ENCODE peak calls at places on chromosomes 7 and 10, in ten cellular contexts. One of them, this sample, is unnamed.

GRCh38 chr7:127844707-127845331 is 186.4 kb downstream of the LRRC4 start:
- DNase-seq in AG09309: no peak
- DNase-seq in NCI-H1092: peak
- DNase-seq in lung microvascular endothelial cell: peak
- DNase-seq in iPS DF 19.7: no peak
- DNase-seq in G401: peak
- DNase-seq in NCI-H460: no peak
- DNase-seq in AG04449: no peak
- DNase-seq in activated naive CD4-positive, alpha-beta T cell: no peak
- DNase-seq in progenitor cell of endocrine pancreas: no peak
- DNase-seq in this sample: no peak

GRCh38 chr10:58436071-58436470 is 50.9 kb downstream of the TFAM start:
- DNase-seq in G401: no peak
- DNase-seq in NCI-H1092: no peak
- DNase-seq in AG04449: no peak
- DNase-seq in lung microvascular endothelial cell: no peak
- DNase-seq in iPS DF 19.7: no peak
- DNase-seq in progenitor cell of endocrine pancreas: no peak
- DNase-seq in AG09309: no peak
- DNase-seq in NCI-H460: no peak
- DNase-seq in activated naive CD4-positive, alpha-beta T cell: no peak
- DNase-seq in this sample: no peak

GRCh38 chr10:3129581-3130340 is 42.8 kb downstream of the PITRM1 start:
- DNase-seq in AG09309: no peak
- DNase-seq in progenitor cell of endocrine pancreas: no peak
- DNase-seq in NCI-H1092: no peak
- DNase-seq in G401: no peak
- DNase-seq in AG04449: no peak
- DNase-seq in lung microvascular endothelial cell: no peak
- DNase-seq in iPS DF 19.7: no peak
- DNase-seq in activated naive CD4-positive, alpha-beta T cell: no peak
- DNase-seq in NCI-H460: no peak
- DNase-seq in this sample: no peak

GRCh38 chr10:124387078-124387874 is 31.4 kb downstream of the OAT start:
- DNase-seq in lung microvascular endothelial cell: no peak
- DNase-seq in NCI-H460: no peak
- DNase-seq in AG09309: no peak
- DNase-seq in progenitor cell of endocrine pancreas: no peak
- DNase-seq in AG04449: no peak
- DNase-seq in G401: no peak
- DNase-seq in iPS DF 19.7: no peak
- DNase-seq in NCI-H1092: no peak
- DNase-seq in activated naive CD4-positive, alpha-beta T cell: no peak
- DNase-seq in this sample: no peak

GRCh38 chr7:137768371-137768770 is 78.4 kb downstream of the DGKI start:
- DNase-seq in progenitor cell of endocrine pancreas: no peak
- DNase-seq in NCI-H460: no peak
- DNase-seq in lung microvascular endothelial cell: no peak
- DNase-seq in iPS DF 19.7: no peak
- DNase-seq in AG09309: no peak
- DNase-seq in G401: no peak
- DNase-seq in NCI-H1092: no peak
- DNase-seq in activated naive CD4-positive, alpha-beta T cell: no peak
- DNase-seq in AG04449: no peak
- DNase-seq in this sample: no peak

GRCh38 chr7:88337556-88337955 is 30.9 kb upstream of the STEAP4 start:
- DNase-seq in progenitor cell of endocrine pancreas: no peak
- DNase-seq in NCI-H460: no peak
- DNase-seq in G401: no peak
- DNase-seq in lung microvascular endothelial cell: no peak
- DNase-seq in NCI-H1092: no peak
- DNase-seq in AG09309: no peak
- DNase-seq in activated naive CD4-positive, alpha-beta T cell: no peak
- DNase-seq in AG04449: no peak
- DNase-seq in iPS DF 19.7: no peak
- DNase-seq in this sample: peak

GRCh38 chr10:79346388-79347225 is 662 bp upstream of the PPIF start:
- DNase-seq in G401: peak
- DNase-seq in progenitor cell of endocrine pancreas: no peak
- DNase-seq in lung microvascular endothelial cell: no peak
- DNase-seq in NCI-H1092: no peak
- DNase-seq in activated naive CD4-positive, alpha-beta T cell: no peak
- DNase-seq in AG04449: no peak
- DNase-seq in iPS DF 19.7: peak
- DNase-seq in NCI-H460: no peak
- DNase-seq in AG09309: no peak
- DNase-seq in this sample: no peak

GRCh38 chr7:85186521-85187241 is at the start of gene SEMA3D:
- DNase-seq in activated naive CD4-positive, alpha-beta T cell: no peak
- DNase-seq in iPS DF 19.7: peak
- DNase-seq in G401: no peak
- DNase-seq in NCI-H460: peak
- DNase-seq in NCI-H1092: peak
- DNase-seq in progenitor cell of endocrine pancreas: peak
- DNase-seq in lung microvascular endothelial cell: peak
- DNase-seq in AG09309: no peak
- DNase-seq in AG04449: no peak
- DNase-seq in this sample: no peak

GRCh38 chr7:98251251-98251843 is 685 bp downstream of the TECPR1 start:
- DNase-seq in G401: peak
- DNase-seq in progenitor cell of endocrine pancreas: no peak
- DNase-seq in lung microvascular endothelial cell: peak
- DNase-seq in activated naive CD4-positive, alpha-beta T cell: no peak
- DNase-seq in AG09309: no peak
- DNase-seq in NCI-H1092: no peak
- DNase-seq in NCI-H460: no peak
- DNase-seq in AG04449: no peak
- DNase-seq in iPS DF 19.7: no peak
- DNase-seq in this sample: no peak

GRCh38 chr7:138338361-138338760 is 121.7 kb upstream of the TRIM24 start:
- DNase-seq in AG04449: no peak
- DNase-seq in NCI-H1092: peak
- DNase-seq in activated naive CD4-positive, alpha-beta T cell: no peak
- DNase-seq in G401: peak
- DNase-seq in lung microvascular endothelial cell: peak
- DNase-seq in AG09309: no peak
- DNase-seq in progenitor cell of endocrine pancreas: no peak
- DNase-seq in iPS DF 19.7: no peak
- DNase-seq in NCI-H460: no peak
- DNase-seq in this sample: no peak

GRCh38 chr10:80429521-80429966 is 21.2 kb downstream of the PRXL2A start:
- DNase-seq in AG04449: no peak
- DNase-seq in NCI-H460: peak
- DNase-seq in NCI-H1092: no peak
- DNase-seq in progenitor cell of endocrine pancreas: no peak
- DNase-seq in G401: no peak
- DNase-seq in AG09309: no peak
- DNase-seq in lung microvascular endothelial cell: no peak
- DNase-seq in activated naive CD4-positive, alpha-beta T cell: no peak
- DNase-seq in iPS DF 19.7: no peak
- DNase-seq in this sample: no peak

GRCh38 chr10:46050956-46051355 is 4.9 kb upstream of the MSMB start:
- DNase-seq in activated naive CD4-positive, alpha-beta T cell: no peak
- DNase-seq in lung microvascular endothelial cell: peak
- DNase-seq in iPS DF 19.7: no peak
- DNase-seq in NCI-H1092: no peak
- DNase-seq in G401: no peak
- DNase-seq in NCI-H460: no peak
- DNase-seq in progenitor cell of endocrine pancreas: no peak
- DNase-seq in AG09309: no peak
- DNase-seq in AG04449: no peak
- DNase-seq in this sample: no peak

GRCh38 chr10:77420942-77421523 is 216.6 kb downstream of the KCNMA1 start:
- DNase-seq in progenitor cell of endocrine pancreas: no peak
- DNase-seq in lung microvascular endothelial cell: no peak
- DNase-seq in iPS DF 19.7: no peak
- DNase-seq in AG09309: no peak
- DNase-seq in NCI-H1092: no peak
- DNase-seq in NCI-H460: no peak
- DNase-seq in G401: no peak
- DNase-seq in activated naive CD4-positive, alpha-beta T cell: no peak
- DNase-seq in AG04449: no peak
- DNase-seq in this sample: no peak

GRCh38 chr10:24642921-24643678 is 80.6 kb downstream of the ARHGAP21 start:
- DNase-seq in lung microvascular endothelial cell: peak
- DNase-seq in NCI-H460: peak
- DNase-seq in AG09309: peak
- DNase-seq in AG04449: peak
- DNase-seq in iPS DF 19.7: no peak
- DNase-seq in progenitor cell of endocrine pancreas: no peak
- DNase-seq in activated naive CD4-positive, alpha-beta T cell: no peak
- DNase-seq in NCI-H1092: peak
- DNase-seq in G401: peak
- DNase-seq in this sample: peak

GRCh38 chr10:86225098-86225782 is 141.4 kb downstream of the GRID1 start:
- DNase-seq in AG09309: peak
- DNase-seq in progenitor cell of endocrine pancreas: no peak
- DNase-seq in G401: no peak
- DNase-seq in lung microvascular endothelial cell: no peak
- DNase-seq in NCI-H460: no peak
- DNase-seq in iPS DF 19.7: no peak
- DNase-seq in activated naive CD4-positive, alpha-beta T cell: no peak
- DNase-seq in AG04449: peak
- DNase-seq in NCI-H1092: no peak
- DNase-seq in this sample: no peak

GRCh38 chr10:129761573-129761972 is 202.5 kb downstream of the EBF3 start:
- DNase-seq in AG09309: no peak
- DNase-seq in AG04449: no peak
- DNase-seq in lung microvascular endothelial cell: no peak
- DNase-seq in activated naive CD4-positive, alpha-beta T cell: no peak
- DNase-seq in progenitor cell of endocrine pancreas: no peak
- DNase-seq in G401: no peak
- DNase-seq in NCI-H460: no peak
- DNase-seq in iPS DF 19.7: no peak
- DNase-seq in NCI-H1092: no peak
- DNase-seq in this sample: no peak

GRCh38 chr7:106678795-106679152 is 17.8 kb upstream of the CCDC71L start:
- DNase-seq in NCI-H1092: no peak
- DNase-seq in AG09309: no peak
- DNase-seq in G401: no peak
- DNase-seq in progenitor cell of endocrine pancreas: no peak
- DNase-seq in NCI-H460: no peak
- DNase-seq in AG04449: no peak
- DNase-seq in iPS DF 19.7: no peak
- DNase-seq in lung microvascular endothelial cell: no peak
- DNase-seq in activated naive CD4-positive, alpha-beta T cell: no peak
- DNase-seq in this sample: no peak

GRCh38 chr10:62852961-62853702 is 37.0 kb upstream of the EGR2 start:
- DNase-seq in G401: no peak
- DNase-seq in activated naive CD4-positive, alpha-beta T cell: no peak
- DNase-seq in progenitor cell of endocrine pancreas: no peak
- DNase-seq in AG09309: no peak
- DNase-seq in AG04449: no peak
- DNase-seq in iPS DF 19.7: no peak
- DNase-seq in NCI-H460: no peak
- DNase-seq in lung microvascular endothelial cell: no peak
- DNase-seq in NCI-H1092: no peak
- DNase-seq in this sample: no peak

GRCh38 chr7:8160810-8161209 is 101.2 kb downstream of the ICA1 start:
- DNase-seq in NCI-H1092: no peak
- DNase-seq in AG04449: no peak
- DNase-seq in activated naive CD4-positive, alpha-beta T cell: no peak
- DNase-seq in AG09309: no peak
- DNase-seq in progenitor cell of endocrine pancreas: no peak
- DNase-seq in lung microvascular endothelial cell: no peak
- DNase-seq in G401: peak
- DNase-seq in NCI-H460: no peak
- DNase-seq in iPS DF 19.7: no peak
- DNase-seq in this sample: no peak

GRCh38 chr10:61503051-61503450 is 49.9 kb upstream of the TMEM26 start:
- DNase-seq in lung microvascular endothelial cell: no peak
- DNase-seq in iPS DF 19.7: no peak
- DNase-seq in progenitor cell of endocrine pancreas: no peak
- DNase-seq in G401: no peak
- DNase-seq in NCI-H460: no peak
- DNase-seq in AG09309: peak
- DNase-seq in activated naive CD4-positive, alpha-beta T cell: no peak
- DNase-seq in NCI-H1092: no peak
- DNase-seq in AG04449: no peak
- DNase-seq in this sample: no peak

GRCh38 chr10:7855205-7855604 is 36.9 kb downstream of the TAF3 start:
- DNase-seq in NCI-H1092: no peak
- DNase-seq in activated naive CD4-positive, alpha-beta T cell: no peak
- DNase-seq in G401: no peak
- DNase-seq in lung microvascular endothelial cell: no peak
- DNase-seq in iPS DF 19.7: peak
- DNase-seq in progenitor cell of endocrine pancreas: no peak
- DNase-seq in AG04449: no peak
- DNase-seq in NCI-H460: no peak
- DNase-seq in AG09309: no peak
- DNase-seq in this sample: no peak

GRCh38 chr7:120931243-120931642 is 19.3 kb upstream of the ING3 start:
- DNase-seq in NCI-H1092: no peak
- DNase-seq in NCI-H460: no peak
- DNase-seq in lung microvascular endothelial cell: peak
- DNase-seq in iPS DF 19.7: no peak
- DNase-seq in progenitor cell of endocrine pancreas: no peak
- DNase-seq in AG09309: no peak
- DNase-seq in AG04449: no peak
- DNase-seq in activated naive CD4-positive, alpha-beta T cell: no peak
- DNase-seq in G401: no peak
- DNase-seq in this sample: no peak

GRCh38 chr10:109114578-109114977 is 808.7 kb downstream of the XPNPEP1 start:
- DNase-seq in NCI-H1092: no peak
- DNase-seq in AG04449: no peak
- DNase-seq in NCI-H460: no peak
- DNase-seq in G401: no peak
- DNase-seq in AG09309: no peak
- DNase-seq in lung microvascular endothelial cell: no peak
- DNase-seq in progenitor cell of endocrine pancreas: no peak
- DNase-seq in activated naive CD4-positive, alpha-beta T cell: no peak
- DNase-seq in iPS DF 19.7: no peak
- DNase-seq in this sample: no peak

GRCh38 chr7:93914581-93915066 is 6.9 kb upstream of the GNG11 start:
- DNase-seq in activated naive CD4-positive, alpha-beta T cell: no peak
- DNase-seq in NCI-H460: peak
- DNase-seq in G401: no peak
- DNase-seq in NCI-H1092: no peak
- DNase-seq in AG04449: no peak
- DNase-seq in AG09309: no peak
- DNase-seq in progenitor cell of endocrine pancreas: no peak
- DNase-seq in iPS DF 19.7: no peak
- DNase-seq in lung microvascular endothelial cell: no peak
- DNase-seq in this sample: no peak

This sample was measured in HS-27A.